ENCODE peak calls at places on chromosomes 7 and 10, in four cellular contexts. T is HepG2, E is K562, D is GM12891. X is an unnamed sample.
A peak's percentile ranks its signal among the peaks of the same experiment; 100 is the strongest.

GRCh38 chr10:22230331-22230833 is 12.6 kb upstream of the EBLN1 start:
- DNase-seq in T (no peak), E (peak; percentile 75), D (peak; percentile 13), X (no peak)

GRCh38 chr10:104735469-104735868 is 94.4 kb downstream of the SORCS3 start:
- DNase-seq in T (no peak), E (no peak), D (no peak), X (no peak)

GRCh38 chr10:118793545-118793944 is 38.8 kb upstream of the CACUL1 start:
- DNase-seq in T (no peak), E (no peak), D (no peak), X (no peak)

GRCh38 chr7:45888993-45889366 is 692 bp downstream of the IGFBP1 start:
- DNase-seq in T (no peak), E (no peak), D (no peak), X (no peak)

GRCh38 chr7:155941688-155942087 is 129.4 kb upstream of the SHH start:
- DNase-seq in T (no peak), E (no peak), D (no peak), X (no peak)

GRCh38 chr7:54864718-54865117 is 105.7 kb upstream of the SEC61G start:
- DNase-seq in T (peak; percentile 44), E (no peak), D (no peak), X (no peak)

GRCh38 chr7:21730399-21730798 is 187.6 kb downstream of the DNAH11 start:
- DNase-seq in T (no peak), E (no peak), D (no peak), X (no peak)

GRCh38 chr7:1939434-1940401 is 269.6 kb downstream of the ELFN1 start:
- DNase-seq in T (no peak), E (no peak), D (no peak), X (no peak)

GRCh38 chr7:122006687-122007086 is 133.7 kb downstream of the PTPRZ1 start:
- DNase-seq in T (no peak), E (no peak), D (no peak), X (no peak)

GRCh38 chr7:150685219-150686029 is at the start of gene GIMAP2:
- DNase-seq in T (no peak), E (no peak), D (peak; percentile 22), X (no peak)

GRCh38 chr7:151245360-151246160 is 2.9 kb downstream of the SMARCD3 start:
- DNase-seq in T (no peak), E (peak; percentile 93), D (peak; percentile 91), X (peak; percentile 85)

GRCh38 chr7:29035044-29035740 is 77.1 kb upstream of the TRIL start:
- DNase-seq in T (peak; percentile 80), E (no peak), D (no peak), X (no peak)

GRCh38 chr10:124725791-124726190 is 18.4 kb downstream of the FAM53B start:
- DNase-seq in T (no peak), E (no peak), D (no peak), X (no peak)

GRCh38 chr7:46713868-46714596 is 793.0 kb upstream of the IGFBP3 start:
- DNase-seq in T (no peak), E (no peak), D (no peak), X (no peak)

GRCh38 chr10:71613303-71613777 is 106.2 kb downstream of the C10orf105 start:
- DNase-seq in T (no peak), E (peak; percentile 68), D (no peak), X (no peak)

GRCh38 chr10:61795551-61795950 is 105.9 kb upstream of the ARID5B start:
- DNase-seq in T (no peak), E (peak; percentile 80), D (no peak), X (no peak)

GRCh38 chr7:158015403-158016116 is 572.1 kb downstream of the PTPRN2 start:
- DNase-seq in T (no peak), E (no peak), D (no peak), X (no peak)

GRCh38 chr7:94710256-94710655 is 54.3 kb upstream of the SGCE start:
- DNase-seq in T (no peak), E (no peak), D (no peak), X (no peak)

GRCh38 chr10:79387974-79388850 is 40.9 kb downstream of the PPIF start:
- DNase-seq in T (no peak), E (peak; percentile 79), D (peak; percentile 4), X (peak; percentile 30)

GRCh38 chr10:101046332-101047238 is 15.2 kb upstream of the KAZALD1 start:
- DNase-seq in T (no peak), E (no peak), D (no peak), X (no peak)

GRCh38 chr10:104301907-104302690 is 33.1 kb downstream of the GSTO2 start:
- DNase-seq in T (no peak), E (no peak), D (no peak), X (no peak)

GRCh38 chr10:78307576-78307975 is 273.9 kb downstream of the RPS24 start:
- DNase-seq in T (no peak), E (no peak), D (no peak), X (no peak)

GRCh38 chr10:129642427-129642826 is 175.4 kb downstream of the MGMT start:
- DNase-seq in T (peak; percentile 91), E (no peak), D (no peak), X (no peak)

GRCh38 chr10:124604214-124605000 is 139.8 kb downstream of the FAM53B start:
- DNase-seq in T (no peak), E (no peak), D (no peak), X (no peak)

GRCh38 chr10:94546058-94546595 is 539 bp downstream of the HELLS start:
- DNase-seq in T (peak; percentile 13), E (peak; percentile 22), D (no peak), X (peak; percentile 9)

GRCh38 chr10:31340343-31340742 is 21.3 kb downstream of the ZEB1 start:
- DNase-seq in T (peak; percentile 30), E (no peak), D (no peak), X (no peak)

GRCh38 chr10:117457071-117457810 is 82.0 kb upstream of the PDZD8 start:
- DNase-seq in T (no peak), E (no peak), D (no peak), X (no peak)

GRCh38 chr10:46069771-46070463 is 23.8 kb upstream of the MSMB start:
- DNase-seq in T (no peak), E (no peak), D (no peak), X (no peak)

GRCh38 chr10:129410688-129411087 is 56.4 kb upstream of the MGMT start:
- DNase-seq in T (no peak), E (no peak), D (no peak), X (no peak)

GRCh38 chr10:100886946-100887345 is 25.8 kb upstream of the SLF2 start:
- DNase-seq in T (no peak), E (no peak), D (no peak), X (no peak)

GRCh38 chr10:104328916-104329710 is 9.2 kb downstream of the ITPRIP start:
- DNase-seq in T (peak; percentile 23), E (peak; percentile 26), D (no peak), X (no peak)

GRCh38 chr7:15507235-15507634 is 54.6 kb downstream of the AGMO start:
- DNase-seq in T (no peak), E (no peak), D (no peak), X (no peak)

GRCh38 chr10:4684434-4684833 is 141.6 kb upstream of the AKR1E2 start:
- DNase-seq in T (no peak), E (no peak), D (no peak), X (no peak)

GRCh38 chr10:32072025-32072787 is 16.0 kb upstream of the KIF5B start:
- DNase-seq in T (no peak), E (no peak), D (no peak), X (no peak)

GRCh38 chr10:100805543-100806355 is 60.4 kb downstream of the PAX2 start:
- DNase-seq in T (no peak), E (no peak), D (no peak), X (no peak)

GRCh38 chr7:143002856-143003255 is 24.1 kb downstream of the OR9A2 start:
- DNase-seq in T (no peak), E (no peak), D (no peak), X (no peak)

GRCh38 chr10:50470798-50471582 is 152.8 kb downstream of the SGMS1 start:
- DNase-seq in T (no peak), E (no peak), D (no peak), X (no peak)

GRCh38 chr10:53453196-53453595 is 680.6 kb upstream of the MBL2 start:
- DNase-seq in T (peak; percentile 5), E (no peak), D (no peak), X (no peak)

DNA sequence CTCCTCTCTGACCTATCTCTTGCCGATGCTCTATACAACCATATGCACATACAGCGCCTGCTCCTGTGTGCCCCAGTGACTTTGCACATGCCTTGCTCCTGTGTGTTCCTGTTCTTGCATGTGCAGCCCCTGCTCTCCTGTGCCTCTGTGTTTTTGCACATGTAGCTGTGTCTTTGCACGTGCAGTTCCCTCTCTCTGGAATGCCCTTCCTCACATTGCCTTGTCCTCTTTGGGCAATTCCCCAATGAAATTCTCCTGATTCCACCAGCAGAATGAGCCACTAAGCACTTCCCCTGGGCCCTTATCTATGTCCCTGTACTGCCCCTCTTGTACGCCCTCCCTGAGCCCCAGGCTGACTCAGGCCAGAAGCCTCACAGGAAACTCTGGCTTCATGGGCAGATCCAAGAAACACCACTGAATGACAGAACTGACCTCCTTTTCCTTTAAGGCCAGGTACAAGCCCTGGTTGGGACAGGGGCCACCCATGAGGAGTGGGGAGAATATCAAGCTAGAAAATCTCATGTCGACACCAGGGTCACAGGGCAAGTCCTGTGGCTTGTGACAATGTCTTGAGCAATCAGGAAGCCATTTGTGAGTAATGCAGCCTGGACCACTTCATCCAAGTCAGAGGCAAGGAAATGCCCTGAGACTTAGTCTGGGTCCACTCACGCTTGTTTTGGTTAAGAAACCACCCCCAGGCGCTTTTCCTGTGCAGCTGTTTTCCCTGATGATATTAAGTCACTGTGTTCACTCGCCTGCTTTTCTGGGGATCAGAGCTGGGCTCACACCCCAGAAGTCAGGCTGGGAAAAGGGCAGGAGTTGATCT is 1.9 kb upstream of the ARHGAP22 start:
- DNase-seq in T (no peak), E (no peak), D (no peak), X (no peak)
- TF ChIP-seq POLR2A in T (no peak), E (no peak), D (no peak), X (no peak)

DNA sequence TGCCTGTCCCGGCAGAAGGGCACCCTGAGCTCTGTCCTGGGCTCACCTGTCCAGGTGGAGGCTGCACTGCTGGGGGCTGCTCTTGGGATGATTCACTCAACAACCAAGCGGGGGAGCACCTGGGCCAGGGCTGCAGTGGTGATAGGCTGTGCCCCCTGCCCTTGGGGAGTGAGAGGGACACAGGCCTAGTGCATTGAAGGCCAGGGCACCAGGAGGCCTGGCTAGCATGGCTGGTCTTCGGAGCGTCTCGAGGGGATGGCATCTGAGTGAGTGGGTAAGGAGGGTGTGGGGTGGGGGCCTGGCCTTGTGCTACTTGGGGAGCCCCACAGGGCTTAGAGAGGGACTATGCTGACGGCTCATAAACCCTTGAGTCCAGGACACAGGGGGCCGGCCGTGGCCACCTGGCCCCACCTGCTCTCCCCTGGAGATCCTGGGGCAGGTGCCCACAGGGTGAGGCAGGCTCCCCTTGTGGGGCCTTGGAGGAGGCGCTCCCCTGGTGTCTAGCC is 3.1 kb downstream of the PWWP2B start:
- DNase-seq in T (no peak), E (no peak), D (no peak), X (no peak)
- TF ChIP-seq TAF1 in T (no peak), E (no peak), D (no peak), X (no peak)

GRCh38 chr7:88281729-88282128 is 25.0 kb downstream of the STEAP4 start:
- DNase-seq in T (no peak), E (no peak), D (no peak), X (no peak)
- TF ChIP-seq POLR2AphosphoS5 in T (no peak), E (no peak), D (no peak), X (no peak)

GRCh38 chr10:58384999-58385783 is at the start of gene TFAM:
- DNase-seq in T (peak; percentile 88), E (peak; percentile 98), D (peak; percentile 70), X (peak; percentile 71)
- TF ChIP-seq POLR2A in T (peak; percentile 97), E (peak; percentile 99), D (peak; percentile 94), X (peak; percentile 96)